ENCODE peak calls at places on chromosomes 5 and 9, in five cellular contexts. Y is WERI-Rb-1, U is GM23338, M is C1 segment of cervical spinal cord, L is germinal center. S is an unnamed sample.

GRCh38 chr5:107615173-107615856 is 55.4 kb downstream of the EFNA5 start:
- DNase-seq in U (no peak), M (no peak), L (no peak), Y (no peak), S (no peak)

GRCh38 chr9:79809931-79810330 is 238.2 kb downstream of the TLE4 start:
- DNase-seq in M (no peak), Y (no peak), L (no peak), U (no peak), S (no peak)

GRCh38 chr9:112051812-112052211 is 123.3 kb downstream of the SUSD1 start:
- DNase-seq in Y (no peak), M (peak; percentile 26), U (no peak), L (peak; percentile 30), S (no peak)

GRCh38 chr5:180813418-180813817 is 10.8 kb upstream of the MGAT1 start:
- DNase-seq in M (no peak), U (no peak), L (no peak), Y (no peak), S (no peak)

GRCh38 chr5:123059455-123059854 is 22.9 kb upstream of the PPIC start:
- DNase-seq in Y (no peak), L (no peak), M (no peak), U (no peak), S (no peak)

GRCh38 chr9:132237481-132237880 is 75.6 kb downstream of the NTNG2 start:
- DNase-seq in L (no peak), M (no peak), U (no peak), Y (no peak), S (no peak)

GRCh38 chr5:145887217-145887616 is 14.4 kb upstream of the GRXCR2 start:
- DNase-seq in M (no peak), U (no peak), Y (no peak), L (no peak), S (no peak)

GRCh38 chr5:176837707-176838115 is 27.4 kb downstream of the UNC5A start:
- DNase-seq in U (peak; percentile 98), L (peak; percentile 51), Y (no peak), M (peak; percentile 51), S (no peak)

GRCh38 chr5:153617190-153617589 is 126.7 kb downstream of the GRIA1 start:
- DNase-seq in U (no peak), M (no peak), L (no peak), Y (no peak), S (no peak)

GRCh38 chr9:85310531-85311070 is 431.2 kb downstream of the AGTPBP1 start:
- DNase-seq in U (no peak), M (no peak), Y (no peak), L (no peak), S (no peak)

GRCh38 chr5:10528056-10528816 is 35.6 kb upstream of the ANKRD33B start:
- DNase-seq in M (no peak), U (no peak), Y (peak; percentile 92), L (no peak), S (no peak)

GRCh38 chr5:125042243-125042887 is 295.9 kb upstream of the ZNF608 start:
- DNase-seq in L (no peak), M (no peak), Y (no peak), U (no peak), S (no peak)

GRCh38 chr5:137186759-137187461 is 312.2 kb downstream of the SPOCK1 start:
- DNase-seq in U (no peak), M (no peak), Y (no peak), L (no peak), S (no peak)

GRCh38 chr5:172437445-172438303 is 16.7 kb downstream of the SH3PXD2B start:
- DNase-seq in U (no peak), L (no peak), M (peak; percentile 34), Y (no peak), S (no peak)

GRCh38 chr9:39588056-39588814 is 232.8 kb downstream of the SPATA31A1 start:
- DNase-seq in U (no peak), Y (no peak), L (peak; percentile 1), M (no peak), S (no peak)

GRCh38 chr9:36319806-36320205 is 61.6 kb upstream of the GNE start:
- DNase-seq in L (no peak), M (no peak), U (no peak), Y (no peak), S (no peak)

GRCh38 chr5:72392326-72392733 is 72.2 kb downstream of the PTCD2 start:
- DNase-seq in Y (peak; percentile 54), M (no peak), L (no peak), U (no peak), S (no peak)

S was measured in glutamatergic neuron.